ENCODE peak calls at places on chromosomes 2 and 18, in seven cellular contexts. Y, S, U, H, T, E and F are unnamed samples.
A peak's percentile ranks its signal among the peaks of the same experiment; 100 is the strongest.

GRCh38 chr2:105873721-105874120 is 129.0 kb downstream of the NCK2 start:
- DNase-seq in T (no peak), E (no peak), H (no peak), U (no peak), S (peak; percentile 60), Y (peak; percentile 47), F (peak; percentile 67)

GRCh38 chr18:80097201-80097600 is 11.9 kb upstream of the ADNP2 start:
- DNase-seq in U (no peak), T (no peak), S (no peak), Y (peak; percentile 0), H (no peak), E (no peak), F (no peak)

GRCh38 chr18:75790821-75791220 is 363.3 kb upstream of the SMIM21 start:
- DNase-seq in T (no peak), S (no peak), H (no peak), Y (no peak), E (no peak), U (no peak), F (no peak)

GRCh38 chr2:169767243-169767888 is 31.3 kb upstream of the SSB start:
- DNase-seq in T (no peak), U (peak; percentile 54), Y (peak; percentile 65), E (peak; percentile 45), H (peak; percentile 67), S (peak; percentile 71), F (peak; percentile 50)

GRCh38 chr18:63963610-63964256 is 6.1 kb upstream of the SERPINB8 start:
- DNase-seq in U (no peak), H (no peak), E (no peak), S (peak; percentile 83), Y (peak; percentile 48), T (no peak), F (peak; percentile 71)

GRCh38 chr2:233334915-233335314 is 19.4 kb upstream of the DGKD start:
- DNase-seq in Y (no peak), S (no peak), E (no peak), T (no peak), H (no peak), U (no peak), F (no peak)

GRCh38 chr2:67313536-67313935 is 83.6 kb upstream of the ETAA1 start:
- DNase-seq in T (no peak), H (no peak), E (no peak), Y (no peak), U (no peak), S (no peak), F (no peak)

GRCh38 chr18:44733069-44733753 is 52.5 kb downstream of the SETBP1 start:
- DNase-seq in H (no peak), T (peak; percentile 60), Y (no peak), U (no peak), S (peak; percentile 95), E (no peak), F (peak; percentile 96)

GRCh38 chr2:219613671-219614070 is 13.8 kb upstream of the SLC4A3 start:
- DNase-seq in Y (no peak), T (no peak), S (no peak), H (peak; percentile 29), E (peak; percentile 27), U (no peak), F (no peak)

GRCh38 chr2:62321370-62321769 is 125.5 kb downstream of the B3GNT2 start:
- DNase-seq in U (no peak), S (no peak), Y (no peak), T (no peak), E (no peak), H (no peak), F (no peak)

GRCh38 chr2:644871-645270 is 32.3 kb downstream of the TMEM18 start:
- DNase-seq in T (no peak), E (no peak), S (no peak), H (no peak), Y (no peak), U (no peak), F (no peak)

GRCh38 chr2:106144621-106145331 is 49.3 kb downstream of the UXS1 start:
- DNase-seq in Y (no peak), T (no peak), H (no peak), U (no peak), E (no peak), S (no peak), F (no peak)

GRCh38 chr2:198347349-198347748 is 543.0 kb downstream of the PLCL1 start:
- DNase-seq in T (no peak), S (no peak), U (no peak), E (no peak), Y (no peak), H (no peak), F (no peak)

GRCh38 chr2:101758001-101758400 is 60.5 kb downstream of the MAP4K4 start:
- DNase-seq in T (no peak), H (no peak), Y (no peak), S (no peak), E (no peak), U (no peak), F (no peak)

GRCh38 chr2:219441451-219442205 is 7.0 kb downstream of the SPEG start:
- DNase-seq in H (peak; percentile 89), U (peak; percentile 82), Y (peak; percentile 52), S (peak; percentile 44), E (peak; percentile 74), T (no peak), F (peak; percentile 39)

GRCh38 chr2:206004004-206004693 is 81.8 kb downstream of the INO80D start:
- DNase-seq in T (no peak), U (no peak), S (peak; percentile 21), Y (no peak), E (no peak), H (no peak), F (no peak)

GRCh38 chr2:128769457-128770142 is 450.9 kb upstream of the HS6ST1 start:
- DNase-seq in H (peak; percentile 38), S (no peak), U (no peak), E (peak; percentile 13), T (no peak), Y (no peak), F (no peak)

GRCh38 chr2:59892398-59892797 is 661.1 kb downstream of the BCL11A start:
- DNase-seq in Y (no peak), E (no peak), T (no peak), U (no peak), H (no peak), S (no peak), F (no peak)

GRCh38 chr2:63425606-63426005 is 162.7 kb downstream of the WDPCP start:
- DNase-seq in H (no peak), S (no peak), U (no peak), T (no peak), E (no peak), Y (no peak), F (no peak)

GRCh38 chr2:101223814-101224231 is 28.9 kb upstream of the CNOT11 start:
- DNase-seq in T (no peak), S (no peak), E (no peak), H (no peak), Y (peak; percentile 46), U (no peak), F (no peak)

GRCh38 chr18:27315001-27315400 is 129.9 kb upstream of the CHST9 start:
- DNase-seq in Y (no peak), H (no peak), E (no peak), T (no peak), S (peak; percentile 66), U (no peak), F (peak; percentile 84)

GRCh38 chr2:60957643-60958042 is 59.9 kb upstream of the PEX13 start:
- DNase-seq in Y (no peak), U (no peak), T (no peak), H (no peak), S (peak; percentile 90), E (no peak), F (peak; percentile 81)

GRCh38 chr18:61690418-61691138 is 202.2 kb downstream of the RNF152 start:
- DNase-seq in T (no peak), Y (no peak), E (no peak), S (no peak), U (no peak), H (no peak), F (no peak)
- TF ChIP-seq CTCF in T (no peak), Y (no peak), E (no peak), S (no peak), U (no peak), H (no peak), F (no peak)

GRCh38 chr18:8797206-8797605 is 91.8 kb downstream of the MTCL1 start:
- DNase-seq in H (no peak), Y (no peak), U (no peak), S (peak; percentile 50), E (no peak), T (no peak), F (peak; percentile 52)

GRCh38 chr18:8792688-8793316 is 87.4 kb downstream of the MTCL1 start:
- DNase-seq in E (no peak), S (no peak), Y (no peak), U (no peak), T (no peak), H (no peak), F (no peak)

GRCh38 chr18:8793445-8794132 is 88.2 kb downstream of the MTCL1 start:
- DNase-seq in H (no peak), U (no peak), E (no peak), S (no peak), Y (no peak), T (no peak), F (no peak)

GRCh38 chr18:8795586-8795985 is 90.2 kb downstream of the MTCL1 start:
- DNase-seq in S (no peak), Y (no peak), U (no peak), T (no peak), E (no peak), H (no peak), F (no peak)

GRCh38 chr18:8794133-8794986 is 89.0 kb downstream of the MTCL1 start:
- DNase-seq in E (no peak), S (peak; percentile 50), Y (no peak), H (no peak), U (no peak), T (peak; percentile 82), F (peak; percentile 71)
- H3K4me3 ChIP-seq in E (no peak overlapping the region), S (no peak overlapping the region), Y (no peak overlapping the region), H (no peak overlapping the region), U (no peak overlapping the region), T (no peak overlapping the region), F (no peak overlapping the region)

DNA sequence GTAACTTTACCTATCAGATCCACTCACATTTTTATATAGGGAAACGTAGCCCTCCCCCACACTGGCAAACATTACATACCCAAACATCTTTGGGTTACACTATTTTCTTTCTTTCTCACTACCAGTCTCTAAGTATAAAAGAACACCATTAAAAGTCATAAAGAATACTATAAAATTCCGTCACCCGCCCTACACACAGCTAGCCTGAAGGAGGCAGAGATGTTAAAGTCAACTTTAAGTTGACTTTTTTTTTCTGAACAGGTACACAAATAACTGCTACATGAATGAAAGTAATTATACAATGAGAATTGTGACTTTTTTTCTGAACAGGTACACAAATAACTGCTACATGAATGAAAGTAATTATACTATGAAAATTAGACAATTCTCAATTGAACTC is 628.3 kb downstream of the NUP35 start:
- DNase-seq in S (no peak), E (no peak), Y (no peak), T (no peak), H (no peak), U (no peak), F (no peak)
- TF ChIP-seq CTCF in S (no peak), E (no peak), Y (no peak), T (no peak), H (no peak), U (no peak), F (no peak)

DNA sequence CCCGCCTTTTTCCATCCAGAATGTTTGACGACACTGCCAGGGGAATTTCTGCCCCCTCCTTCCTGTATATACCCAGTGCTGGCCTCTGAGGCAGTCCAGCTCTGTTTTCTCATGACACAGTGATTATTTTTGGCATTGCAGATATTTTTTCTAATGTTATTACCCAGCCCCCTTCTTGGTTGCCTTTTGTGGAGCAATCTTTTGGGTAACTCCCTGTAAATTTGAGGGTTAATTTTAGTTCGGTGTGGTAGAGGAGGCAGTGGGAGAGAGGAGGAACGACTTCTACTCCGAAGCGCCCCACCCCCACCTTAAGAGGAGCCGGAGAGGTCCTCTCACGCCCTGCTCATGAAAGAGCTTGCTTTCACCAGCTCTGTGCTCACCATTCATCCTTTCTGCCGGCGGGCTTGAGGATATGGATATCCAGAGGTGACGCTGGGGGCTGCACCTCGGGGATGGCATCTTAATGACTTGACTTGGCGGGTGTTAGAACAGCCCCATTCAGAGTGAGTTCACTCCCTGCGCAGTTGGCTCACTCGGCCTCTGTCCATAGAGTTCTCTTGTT is 38.3 kb downstream of the EPAS1 start:
- DNase-seq in U (no peak), S (peak; percentile 48), H (peak; percentile 80), E (peak; percentile 71), T (no peak), Y (no peak), F (peak; percentile 48)
- H3K4me3 ChIP-seq in U (peak overlapping the region; percentile 54), S (no peak overlapping the region), H (peak overlapping the region; percentile 35), E (peak overlapping the region; percentile 8), T (peak overlapping the region; percentile 28), Y (no peak overlapping the region), F (no peak overlapping the region)